ENCODE peak calls at places on chromosomes 1 and 21, in nine cellular contexts. One of them, this sample, is unnamed.

GRCh38 chr1:8314346-8315280 is 3.3 kb upstream of the SLC45A1 start:
- DNase-seq in activated CD4-positive, alpha-beta T cell treated with anti-CD3 and anti-CD28 coated beads for 24 hours: peak; percentile 19
- DNase-seq in HS-5: peak; percentile 47
- DNase-seq in HT1080: peak; percentile 82
- DNase-seq in DMS153: peak; percentile 74
- DNase-seq in NCI-H1417 treated with DMSO at 0.1 percent for 48 hours: peak; percentile 6
- DNase-seq in fibroblast of lung: peak; percentile 80
- DNase-seq in AG08395: peak; percentile 87
- DNase-seq in AG20443: peak; percentile 91
- DNase-seq in this sample: peak; percentile 70

GRCh38 chr1:157628773-157629172 is 30.9 kb upstream of the FCRL4 start:
- DNase-seq in activated CD4-positive, alpha-beta T cell treated with anti-CD3 and anti-CD28 coated beads for 24 hours: no peak
- DNase-seq in HS-5: no peak
- DNase-seq in HT1080: no peak
- DNase-seq in DMS153: no peak
- DNase-seq in NCI-H1417 treated with DMSO at 0.1 percent for 48 hours: no peak
- DNase-seq in fibroblast of lung: no peak
- DNase-seq in AG08395: no peak
- DNase-seq in AG20443: no peak
- DNase-seq in this sample: no peak

GRCh38 chr1:118118469-118118868 is 66.6 kb downstream of the SPAG17 start:
- DNase-seq in activated CD4-positive, alpha-beta T cell treated with anti-CD3 and anti-CD28 coated beads for 24 hours: no peak
- DNase-seq in HS-5: no peak
- DNase-seq in HT1080: no peak
- DNase-seq in DMS153: no peak
- DNase-seq in NCI-H1417 treated with DMSO at 0.1 percent for 48 hours: no peak
- DNase-seq in fibroblast of lung: no peak
- DNase-seq in AG08395: no peak
- DNase-seq in AG20443: no peak
- DNase-seq in this sample: no peak

GRCh38 chr1:204418174-204419063 is 6.8 kb upstream of the PPP1R15B start:
- DNase-seq in activated CD4-positive, alpha-beta T cell treated with anti-CD3 and anti-CD28 coated beads for 24 hours: no peak
- DNase-seq in HS-5: no peak
- DNase-seq in HT1080: no peak
- DNase-seq in DMS153: no peak
- DNase-seq in NCI-H1417 treated with DMSO at 0.1 percent for 48 hours: no peak
- DNase-seq in fibroblast of lung: peak; percentile 35
- DNase-seq in AG08395: no peak
- DNase-seq in AG20443: no peak
- DNase-seq in this sample: no peak

GRCh38 chr1:29565490-29565889 is 329.2 kb downstream of the PTPRU start:
- DNase-seq in activated CD4-positive, alpha-beta T cell treated with anti-CD3 and anti-CD28 coated beads for 24 hours: no peak
- DNase-seq in HS-5: no peak
- DNase-seq in HT1080: no peak
- DNase-seq in DMS153: no peak
- DNase-seq in NCI-H1417 treated with DMSO at 0.1 percent for 48 hours: no peak
- DNase-seq in fibroblast of lung: no peak
- DNase-seq in AG08395: no peak
- DNase-seq in AG20443: no peak
- DNase-seq in this sample: no peak

GRCh38 chr1:125087247-125087646 is 3902.5 kb downstream of the SRGAP2C start:
- DNase-seq in activated CD4-positive, alpha-beta T cell treated with anti-CD3 and anti-CD28 coated beads for 24 hours: no peak
- DNase-seq in HS-5: no peak
- DNase-seq in HT1080: no peak
- DNase-seq in DMS153: no peak
- DNase-seq in NCI-H1417 treated with DMSO at 0.1 percent for 48 hours: no peak
- DNase-seq in fibroblast of lung: no peak
- DNase-seq in AG08395: no peak
- DNase-seq in AG20443: no peak
- DNase-seq in this sample: no peak

GRCh38 chr1:1760345-1760650 is 18.0 kb downstream of the NADK start:
- DNase-seq in activated CD4-positive, alpha-beta T cell treated with anti-CD3 and anti-CD28 coated beads for 24 hours: no peak
- DNase-seq in HS-5: no peak
- DNase-seq in HT1080: no peak
- DNase-seq in DMS153: no peak
- DNase-seq in NCI-H1417 treated with DMSO at 0.1 percent for 48 hours: no peak
- DNase-seq in fibroblast of lung: no peak
- DNase-seq in AG08395: no peak
- DNase-seq in AG20443: no peak
- DNase-seq in this sample: no peak

GRCh38 chr1:225882699-225883615 is 777 bp upstream of the TMEM63A start:
- DNase-seq in activated CD4-positive, alpha-beta T cell treated with anti-CD3 and anti-CD28 coated beads for 24 hours: peak; percentile 24
- DNase-seq in HS-5: no peak
- DNase-seq in HT1080: peak; percentile 45
- DNase-seq in DMS153: peak; percentile 21
- DNase-seq in NCI-H1417 treated with DMSO at 0.1 percent for 48 hours: no peak
- DNase-seq in fibroblast of lung: peak; percentile 46
- DNase-seq in AG08395: peak; percentile 69
- DNase-seq in AG20443: peak; percentile 84
- DNase-seq in this sample: no peak

GRCh38 chr1:205370780-205371179 is 14.1 kb upstream of the KLHDC8A start:
- DNase-seq in activated CD4-positive, alpha-beta T cell treated with anti-CD3 and anti-CD28 coated beads for 24 hours: no peak
- DNase-seq in HS-5: no peak
- DNase-seq in HT1080: no peak
- DNase-seq in DMS153: peak; percentile 32
- DNase-seq in NCI-H1417 treated with DMSO at 0.1 percent for 48 hours: no peak
- DNase-seq in fibroblast of lung: no peak
- DNase-seq in AG08395: no peak
- DNase-seq in AG20443: no peak
- DNase-seq in this sample: peak; percentile 92

GRCh38 chr1:244077473-244078220 is 26.6 kb downstream of the ZBTB18 start:
- DNase-seq in activated CD4-positive, alpha-beta T cell treated with anti-CD3 and anti-CD28 coated beads for 24 hours: no peak
- DNase-seq in HS-5: no peak
- DNase-seq in HT1080: no peak
- DNase-seq in DMS153: peak; percentile 47
- DNase-seq in NCI-H1417 treated with DMSO at 0.1 percent for 48 hours: no peak
- DNase-seq in fibroblast of lung: no peak
- DNase-seq in AG08395: no peak
- DNase-seq in AG20443: no peak
- DNase-seq in this sample: peak; percentile 21

GRCh38 chr1:99456536-99456935 is 189.4 kb upstream of the PALMD start:
- DNase-seq in activated CD4-positive, alpha-beta T cell treated with anti-CD3 and anti-CD28 coated beads for 24 hours: no peak
- DNase-seq in HS-5: no peak
- DNase-seq in HT1080: peak; percentile 29
- DNase-seq in DMS153: no peak
- DNase-seq in NCI-H1417 treated with DMSO at 0.1 percent for 48 hours: no peak
- DNase-seq in fibroblast of lung: no peak
- DNase-seq in AG08395: no peak
- DNase-seq in AG20443: no peak
- DNase-seq in this sample: no peak

GRCh38 chr1:211944733-211945500 is 90.4 kb downstream of the INTS7 start:
- DNase-seq in activated CD4-positive, alpha-beta T cell treated with anti-CD3 and anti-CD28 coated beads for 24 hours: no peak
- DNase-seq in HS-5: no peak
- DNase-seq in HT1080: peak; percentile 59
- DNase-seq in DMS153: no peak
- DNase-seq in NCI-H1417 treated with DMSO at 0.1 percent for 48 hours: no peak
- DNase-seq in fibroblast of lung: peak; percentile 10
- DNase-seq in AG08395: peak; percentile 39
- DNase-seq in AG20443: peak; percentile 36
- DNase-seq in this sample: no peak

GRCh38 chr1:175871647-175872046 is 128.3 kb upstream of the TNR start:
- DNase-seq in activated CD4-positive, alpha-beta T cell treated with anti-CD3 and anti-CD28 coated beads for 24 hours: no peak
- DNase-seq in HS-5: no peak
- DNase-seq in HT1080: no peak
- DNase-seq in DMS153: no peak
- DNase-seq in NCI-H1417 treated with DMSO at 0.1 percent for 48 hours: no peak
- DNase-seq in fibroblast of lung: no peak
- DNase-seq in AG08395: no peak
- DNase-seq in AG20443: no peak
- DNase-seq in this sample: no peak

GRCh38 chr1:71307451-71307850 is 226.6 kb upstream of the ZRANB2 start:
- DNase-seq in activated CD4-positive, alpha-beta T cell treated with anti-CD3 and anti-CD28 coated beads for 24 hours: no peak
- DNase-seq in HS-5: peak; percentile 60
- DNase-seq in HT1080: peak; percentile 67
- DNase-seq in DMS153: no peak
- DNase-seq in NCI-H1417 treated with DMSO at 0.1 percent for 48 hours: no peak
- DNase-seq in fibroblast of lung: peak; percentile 55
- DNase-seq in AG08395: peak; percentile 68
- DNase-seq in AG20443: peak; percentile 76
- DNase-seq in this sample: no peak

GRCh38 chr21:33042812-33043211 is 17.1 kb downstream of the OLIG2 start:
- DNase-seq in activated CD4-positive, alpha-beta T cell treated with anti-CD3 and anti-CD28 coated beads for 24 hours: no peak
- DNase-seq in HS-5: peak; percentile 91
- DNase-seq in HT1080: peak; percentile 96
- DNase-seq in DMS153: no peak
- DNase-seq in NCI-H1417 treated with DMSO at 0.1 percent for 48 hours: no peak
- DNase-seq in fibroblast of lung: peak; percentile 93
- DNase-seq in AG08395: peak; percentile 67
- DNase-seq in AG20443: peak; percentile 55
- DNase-seq in this sample: no peak

GRCh38 chr1:201153474-201154388 is 543 bp downstream of the TMEM9 start:
- DNase-seq in activated CD4-positive, alpha-beta T cell treated with anti-CD3 and anti-CD28 coated beads for 24 hours: no peak
- DNase-seq in HS-5: no peak
- DNase-seq in HT1080: no peak
- DNase-seq in DMS153: no peak
- DNase-seq in NCI-H1417 treated with DMSO at 0.1 percent for 48 hours: no peak
- DNase-seq in fibroblast of lung: no peak
- DNase-seq in AG08395: no peak
- DNase-seq in AG20443: no peak
- DNase-seq in this sample: peak; percentile 59

GRCh38 chr1:224809613-224810012 is 119.9 kb upstream of the DNAH14 start:
- DNase-seq in activated CD4-positive, alpha-beta T cell treated with anti-CD3 and anti-CD28 coated beads for 24 hours: no peak
- DNase-seq in HS-5: no peak
- DNase-seq in HT1080: no peak
- DNase-seq in DMS153: no peak
- DNase-seq in NCI-H1417 treated with DMSO at 0.1 percent for 48 hours: no peak
- DNase-seq in fibroblast of lung: no peak
- DNase-seq in AG08395: no peak
- DNase-seq in AG20443: no peak
- DNase-seq in this sample: no peak

GRCh38 chr1:153776352-153776751 is 1.1 kb downstream of the SLC27A3 start:
- DNase-seq in activated CD4-positive, alpha-beta T cell treated with anti-CD3 and anti-CD28 coated beads for 24 hours: no peak
- DNase-seq in HS-5: no peak
- DNase-seq in HT1080: no peak
- DNase-seq in DMS153: no peak
- DNase-seq in NCI-H1417 treated with DMSO at 0.1 percent for 48 hours: no peak
- DNase-seq in fibroblast of lung: no peak
- DNase-seq in AG08395: no peak
- DNase-seq in AG20443: no peak
- DNase-seq in this sample: no peak